ENCODE peak calls at places on chromosomes 2 and 18, in eight cellular contexts. One of them, this sample, is unnamed.

GRCh38 chr2:69212238-69213028 is 174.6 kb downstream of the GFPT1 start:
- DNase-seq in CD8-positive, alpha-beta memory T cell: no peak
- DNase-seq in naive thymus-derived CD4-positive, alpha-beta T cell: no peak
- DNase-seq in suprapubic skin: no peak
- DNase-seq in heart left ventricle: no peak
- DNase-seq in choroid plexus epithelial cell: no peak
- DNase-seq in NT2/D1: no peak
- DNase-seq in K562: no peak
- DNase-seq in this sample: no peak

GRCh38 chr2:179825494-179825893 is 35.9 kb downstream of the ZNF385B start:
- DNase-seq in CD8-positive, alpha-beta memory T cell: no peak
- DNase-seq in naive thymus-derived CD4-positive, alpha-beta T cell: no peak
- DNase-seq in suprapubic skin: no peak
- DNase-seq in heart left ventricle: no peak
- DNase-seq in choroid plexus epithelial cell: no peak
- DNase-seq in NT2/D1: no peak
- DNase-seq in K562: peak; percentile 28
- DNase-seq in this sample: no peak

GRCh38 chr2:8447610-8448221 is 234.1 kb upstream of the ID2 start:
- DNase-seq in CD8-positive, alpha-beta memory T cell: no peak
- DNase-seq in naive thymus-derived CD4-positive, alpha-beta T cell: no peak
- DNase-seq in suprapubic skin: no peak
- DNase-seq in heart left ventricle: no peak
- DNase-seq in choroid plexus epithelial cell: peak; percentile 3
- DNase-seq in NT2/D1: no peak
- DNase-seq in K562: no peak
- DNase-seq in this sample: no peak

GRCh38 chr2:96251721-96252292 is 14.0 kb downstream of the TMEM127 start:
- DNase-seq in CD8-positive, alpha-beta memory T cell: no peak
- DNase-seq in naive thymus-derived CD4-positive, alpha-beta T cell: no peak
- DNase-seq in suprapubic skin: no peak
- DNase-seq in heart left ventricle: peak; percentile 55
- DNase-seq in choroid plexus epithelial cell: peak; percentile 94
- DNase-seq in NT2/D1: peak; percentile 28
- DNase-seq in K562: peak; percentile 48
- DNase-seq in this sample: no peak

GRCh38 chr18:45161850-45162249 is 453.4 kb upstream of the SLC14A2 start:
- DNase-seq in CD8-positive, alpha-beta memory T cell: no peak
- DNase-seq in naive thymus-derived CD4-positive, alpha-beta T cell: no peak
- DNase-seq in suprapubic skin: no peak
- DNase-seq in heart left ventricle: no peak
- DNase-seq in choroid plexus epithelial cell: no peak
- DNase-seq in NT2/D1: no peak
- DNase-seq in K562: no peak
- DNase-seq in this sample: no peak

GRCh38 chr2:12005886-12006681 is 259.7 kb downstream of the LPIN1 start:
- DNase-seq in CD8-positive, alpha-beta memory T cell: peak; percentile 87
- DNase-seq in naive thymus-derived CD4-positive, alpha-beta T cell: peak; percentile 58
- DNase-seq in suprapubic skin: no peak
- DNase-seq in heart left ventricle: no peak
- DNase-seq in choroid plexus epithelial cell: peak; percentile 89
- DNase-seq in NT2/D1: no peak
- DNase-seq in K562: peak; percentile 30
- DNase-seq in this sample: no peak

GRCh38 chr2:197076652-197077051 is 150.1 kb upstream of the PGAP1 start:
- DNase-seq in CD8-positive, alpha-beta memory T cell: no peak
- DNase-seq in naive thymus-derived CD4-positive, alpha-beta T cell: no peak
- DNase-seq in suprapubic skin: no peak
- DNase-seq in heart left ventricle: no peak
- DNase-seq in choroid plexus epithelial cell: no peak
- DNase-seq in NT2/D1: no peak
- DNase-seq in K562: no peak
- DNase-seq in this sample: no peak

GRCh38 chr2:133312335-133312734 is 255.9 kb downstream of the NCKAP5 start:
- DNase-seq in CD8-positive, alpha-beta memory T cell: no peak
- DNase-seq in naive thymus-derived CD4-positive, alpha-beta T cell: no peak
- DNase-seq in suprapubic skin: no peak
- DNase-seq in heart left ventricle: no peak
- DNase-seq in choroid plexus epithelial cell: peak; percentile 13
- DNase-seq in NT2/D1: no peak
- DNase-seq in K562: no peak
- DNase-seq in this sample: no peak

GRCh38 chr18:52288403-52289004 is 51.5 kb upstream of the DCC start:
- DNase-seq in CD8-positive, alpha-beta memory T cell: no peak
- DNase-seq in naive thymus-derived CD4-positive, alpha-beta T cell: no peak
- DNase-seq in suprapubic skin: no peak
- DNase-seq in heart left ventricle: no peak
- DNase-seq in choroid plexus epithelial cell: peak; percentile 29
- DNase-seq in NT2/D1: peak; percentile 25
- DNase-seq in K562: peak; percentile 2
- DNase-seq in this sample: peak; percentile 51

GRCh38 chr2:96580771-96581170 is 44.2 kb downstream of the ARID5A start:
- DNase-seq in CD8-positive, alpha-beta memory T cell: no peak
- DNase-seq in naive thymus-derived CD4-positive, alpha-beta T cell: no peak
- DNase-seq in suprapubic skin: no peak
- DNase-seq in heart left ventricle: no peak
- DNase-seq in choroid plexus epithelial cell: peak; percentile 28
- DNase-seq in NT2/D1: peak; percentile 28
- DNase-seq in K562: peak; percentile 41
- DNase-seq in this sample: no peak

GRCh38 chr2:99255491-99256318 is at the start of gene LYG2:
- DNase-seq in CD8-positive, alpha-beta memory T cell: no peak
- DNase-seq in naive thymus-derived CD4-positive, alpha-beta T cell: no peak
- DNase-seq in suprapubic skin: no peak
- DNase-seq in heart left ventricle: no peak
- DNase-seq in choroid plexus epithelial cell: no peak
- DNase-seq in NT2/D1: no peak
- DNase-seq in K562: no peak
- DNase-seq in this sample: no peak

GRCh38 chr2:152460567-152460966 is 125.6 kb downstream of the FMNL2 start:
- DNase-seq in CD8-positive, alpha-beta memory T cell: no peak
- DNase-seq in naive thymus-derived CD4-positive, alpha-beta T cell: no peak
- DNase-seq in suprapubic skin: no peak
- DNase-seq in heart left ventricle: no peak
- DNase-seq in choroid plexus epithelial cell: no peak
- DNase-seq in NT2/D1: no peak
- DNase-seq in K562: no peak
- DNase-seq in this sample: no peak

GRCh38 chr2:222298311-222299150 is at the start of gene PAX3:
- DNase-seq in CD8-positive, alpha-beta memory T cell: no peak
- DNase-seq in naive thymus-derived CD4-positive, alpha-beta T cell: no peak
- DNase-seq in suprapubic skin: no peak
- DNase-seq in heart left ventricle: no peak
- DNase-seq in choroid plexus epithelial cell: no peak
- DNase-seq in NT2/D1: no peak
- DNase-seq in K562: no peak
- DNase-seq in this sample: no peak

GRCh38 chr2:39408351-39409136 is 28.5 kb downstream of the MAP4K3 start:
- DNase-seq in CD8-positive, alpha-beta memory T cell: no peak
- DNase-seq in naive thymus-derived CD4-positive, alpha-beta T cell: no peak
- DNase-seq in suprapubic skin: no peak
- DNase-seq in heart left ventricle: no peak
- DNase-seq in choroid plexus epithelial cell: no peak
- DNase-seq in NT2/D1: no peak
- DNase-seq in K562: no peak
- DNase-seq in this sample: no peak

DNA sequence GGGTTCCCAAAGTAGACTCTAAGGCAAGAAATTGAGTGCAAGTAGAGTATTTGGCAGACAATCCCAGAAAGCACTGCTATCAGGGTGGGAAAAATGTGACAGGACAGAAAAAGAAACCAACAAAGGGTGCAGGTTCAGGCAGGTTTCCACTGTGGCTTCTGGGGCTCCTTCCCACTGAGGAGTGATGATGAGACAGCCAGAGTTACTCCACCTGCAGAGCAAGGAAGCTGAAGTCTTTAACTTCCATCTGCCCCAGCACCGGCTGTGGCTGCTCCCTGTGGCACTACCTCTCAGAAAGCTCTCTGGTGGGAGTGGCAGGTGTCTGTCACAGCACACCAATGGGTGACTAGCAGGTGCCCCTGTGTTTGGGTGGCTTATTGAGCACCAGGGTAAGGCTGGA is 37.6 kb upstream of the ACKR3 start:
- DNase-seq in CD8-positive, alpha-beta memory T cell: no peak
- DNase-seq in naive thymus-derived CD4-positive, alpha-beta T cell: no peak
- DNase-seq in suprapubic skin: no peak
- DNase-seq in heart left ventricle: no peak
- DNase-seq in choroid plexus epithelial cell: no peak
- DNase-seq in NT2/D1: no peak
- DNase-seq in K562: no peak
- DNase-seq in this sample: no peak
- H3K4me3 ChIP-seq in CD8-positive, alpha-beta memory T cell: no peak overlapping the region
- H3K4me3 ChIP-seq in naive thymus-derived CD4-positive, alpha-beta T cell: no peak overlapping the region
- H3K4me3 ChIP-seq in suprapubic skin: no peak overlapping the region
- H3K4me3 ChIP-seq in heart left ventricle: no peak overlapping the region
- H3K4me3 ChIP-seq in choroid plexus epithelial cell: no peak overlapping the region
- H3K4me3 ChIP-seq in NT2/D1: no peak overlapping the region
- H3K4me3 ChIP-seq in K562: no peak overlapping the region
- H3K4me3 ChIP-seq in this sample: no peak overlapping the region

GRCh38 chr2:26952374-26952773 is 18.1 kb upstream of the MAPRE3 start:
- DNase-seq in CD8-positive, alpha-beta memory T cell: no peak
- DNase-seq in naive thymus-derived CD4-positive, alpha-beta T cell: no peak
- DNase-seq in suprapubic skin: no peak
- DNase-seq in heart left ventricle: no peak
- DNase-seq in choroid plexus epithelial cell: no peak
- DNase-seq in NT2/D1: peak; percentile 40
- DNase-seq in K562: no peak
- DNase-seq in this sample: no peak
- H3K4me3 ChIP-seq in CD8-positive, alpha-beta memory T cell: no peak overlapping the region
- H3K4me3 ChIP-seq in naive thymus-derived CD4-positive, alpha-beta T cell: no peak overlapping the region
- H3K4me3 ChIP-seq in suprapubic skin: no peak overlapping the region
- H3K4me3 ChIP-seq in heart left ventricle: no peak overlapping the region
- H3K4me3 ChIP-seq in choroid plexus epithelial cell: no peak overlapping the region
- H3K4me3 ChIP-seq in NT2/D1: no peak overlapping the region
- H3K4me3 ChIP-seq in K562: no peak overlapping the region
- H3K4me3 ChIP-seq in this sample: no peak overlapping the region

GRCh38 chr2:237555560-237555959 is 10.8 kb upstream of the PRLH start:
- DNase-seq in CD8-positive, alpha-beta memory T cell: no peak
- DNase-seq in naive thymus-derived CD4-positive, alpha-beta T cell: no peak
- DNase-seq in suprapubic skin: no peak
- DNase-seq in heart left ventricle: no peak
- DNase-seq in choroid plexus epithelial cell: no peak
- DNase-seq in NT2/D1: no peak
- DNase-seq in K562: no peak
- DNase-seq in this sample: no peak

GRCh38 chr2:237556773-237557632 is 9.4 kb upstream of the PRLH start:
- DNase-seq in CD8-positive, alpha-beta memory T cell: no peak
- DNase-seq in naive thymus-derived CD4-positive, alpha-beta T cell: no peak
- DNase-seq in suprapubic skin: no peak
- DNase-seq in heart left ventricle: no peak
- DNase-seq in choroid plexus epithelial cell: no peak
- DNase-seq in NT2/D1: no peak
- DNase-seq in K562: no peak
- DNase-seq in this sample: no peak

GRCh38 chr2:237551071-237551574 is 15.3 kb upstream of the PRLH start:
- DNase-seq in CD8-positive, alpha-beta memory T cell: no peak
- DNase-seq in naive thymus-derived CD4-positive, alpha-beta T cell: no peak
- DNase-seq in suprapubic skin: no peak
- DNase-seq in heart left ventricle: no peak
- DNase-seq in choroid plexus epithelial cell: no peak
- DNase-seq in NT2/D1: no peak
- DNase-seq in K562: no peak
- DNase-seq in this sample: no peak

GRCh38 chr2:237552911-237553310 is 13.5 kb upstream of the PRLH start:
- DNase-seq in CD8-positive, alpha-beta memory T cell: no peak
- DNase-seq in naive thymus-derived CD4-positive, alpha-beta T cell: no peak
- DNase-seq in suprapubic skin: no peak
- DNase-seq in heart left ventricle: no peak
- DNase-seq in choroid plexus epithelial cell: no peak
- DNase-seq in NT2/D1: no peak
- DNase-seq in K562: no peak
- DNase-seq in this sample: no peak

DNA sequence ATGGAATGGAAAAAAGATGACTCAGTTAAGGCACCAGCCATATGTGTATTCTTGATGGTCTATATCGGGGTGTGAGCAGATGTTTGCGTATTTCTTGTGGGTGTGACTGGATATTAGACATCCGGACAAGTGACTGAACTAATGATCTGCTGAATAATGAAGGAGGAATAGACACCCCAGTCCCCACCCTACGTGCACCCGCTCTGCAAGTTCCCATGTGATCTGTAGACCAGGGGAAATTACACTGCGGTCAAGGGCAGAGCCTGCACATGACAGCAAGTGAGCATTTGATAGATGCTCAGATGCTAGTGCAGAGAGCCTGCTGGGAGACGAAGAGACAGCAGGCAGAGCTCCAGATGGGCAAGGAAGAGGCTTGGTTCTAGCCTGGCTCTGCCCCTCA is 12.4 kb upstream of the PRLH start:
- DNase-seq in CD8-positive, alpha-beta memory T cell: no peak
- DNase-seq in naive thymus-derived CD4-positive, alpha-beta T cell: no peak
- DNase-seq in suprapubic skin: no peak
- DNase-seq in heart left ventricle: no peak
- DNase-seq in choroid plexus epithelial cell: no peak
- DNase-seq in NT2/D1: no peak
- DNase-seq in K562: no peak
- DNase-seq in this sample: no peak
- H3K4me3 ChIP-seq in CD8-positive, alpha-beta memory T cell: no peak overlapping the region
- H3K4me3 ChIP-seq in naive thymus-derived CD4-positive, alpha-beta T cell: no peak overlapping the region
- H3K4me3 ChIP-seq in suprapubic skin: no peak overlapping the region
- H3K4me3 ChIP-seq in heart left ventricle: no peak overlapping the region
- H3K4me3 ChIP-seq in choroid plexus epithelial cell: no peak overlapping the region
- H3K4me3 ChIP-seq in NT2/D1: no peak overlapping the region
- H3K4me3 ChIP-seq in K562: no peak overlapping the region
- H3K4me3 ChIP-seq in this sample: no peak overlapping the region

GRCh38 chr2:172012688-172013358 is 13.1 kb downstream of the METAP1D start:
- DNase-seq in CD8-positive, alpha-beta memory T cell: no peak
- DNase-seq in naive thymus-derived CD4-positive, alpha-beta T cell: no peak
- DNase-seq in suprapubic skin: no peak
- DNase-seq in heart left ventricle: no peak
- DNase-seq in choroid plexus epithelial cell: no peak
- DNase-seq in NT2/D1: no peak
- DNase-seq in K562: no peak
- DNase-seq in this sample: no peak
- H3K4me3 ChIP-seq in CD8-positive, alpha-beta memory T cell: no peak overlapping the region
- H3K4me3 ChIP-seq in naive thymus-derived CD4-positive, alpha-beta T cell: no peak overlapping the region
- H3K4me3 ChIP-seq in suprapubic skin: no peak overlapping the region
- H3K4me3 ChIP-seq in heart left ventricle: no peak overlapping the region
- H3K4me3 ChIP-seq in choroid plexus epithelial cell: no peak overlapping the region
- H3K4me3 ChIP-seq in NT2/D1: no peak overlapping the region
- H3K4me3 ChIP-seq in K562: no peak overlapping the region
- H3K4me3 ChIP-seq in this sample: no peak overlapping the region

This sample was measured in lower lobe of right lung.